ENCODE peak calls at places on chromosomes 3 and 15, in five cellular contexts. P is M059J, M is DMS79, B is GM23338, V is NCI-H345. R is an unnamed sample.

GRCh38 chr3:141408596-141408995 is 40.3 kb downstream of the ZBTB38 start:
- DNase-seq in P (no peak), M (no peak), B (no peak), V (no peak), R (peak)

GRCh38 chr3:53354945-53355498 is 7.7 kb upstream of the DCP1A start:
- DNase-seq in P (peak), M (no peak), B (no peak), V (no peak), R (no peak)

GRCh38 chr3:242986-243706 is 46.6 kb downstream of the CHL1 start:
- DNase-seq in P (peak), M (peak), B (no peak), V (peak), R (peak)

GRCh38 chr3:44045476-44046275 is 196.0 kb upstream of the TOPAZ1 start:
- DNase-seq in P (peak), M (peak), B (no peak), V (peak), R (no peak)

GRCh38 chr15:79939399-79939798 is 31.6 kb downstream of the BCL2A1 start:
- DNase-seq in P (no peak), M (no peak), B (no peak), V (no peak), R (no peak)

GRCh38 chr3:160125188-160125587 is 100.0 kb upstream of the C3orf80 start:
- DNase-seq in P (peak), M (no peak), B (no peak), V (peak), R (no peak)

GRCh38 chr15:67176195-67176971 is 78.1 kb downstream of the AAGAB start:
- DNase-seq in P (no peak), M (peak), B (peak), V (peak), R (no peak)

GRCh38 chr15:82952156-82953081 is at the start of gene HOMER2:
- DNase-seq in P (peak), M (no peak), B (peak), V (peak), R (no peak)

GRCh38 chr3:173618703-173619102 is 221.2 kb downstream of the NLGN1 start:
- DNase-seq in P (no peak), M (no peak), B (no peak), V (no peak), R (no peak)

GRCh38 chr15:33098082-33099058 is 96.1 kb downstream of the FMN1 start:
- DNase-seq in P (peak), M (no peak), B (no peak), V (no peak), R (peak)

GRCh38 chr3:29764059-29764458 is 483.2 kb downstream of the RBMS3 start:
- DNase-seq in P (no peak), M (no peak), B (no peak), V (no peak), R (peak)

GRCh38 chr3:23202921-23203650 is at the start of gene UBE2E2:
- DNase-seq in P (peak), M (no peak), B (peak), V (peak), R (peak)

GRCh38 chr3:14082108-14082657 is 42.5 kb downstream of the CHCHD4 start:
- DNase-seq in P (no peak), M (no peak), B (no peak), V (no peak), R (no peak)

GRCh38 chr3:184645304-184645703 is 66.6 kb downstream of the MAGEF1 start:
- DNase-seq in P (no peak), M (no peak), B (no peak), V (no peak), R (no peak)

GRCh38 chr3:125194061-125194848 is 18.3 kb downstream of the SLC12A8 start:
- DNase-seq in P (peak), M (no peak), B (no peak), V (no peak), R (no peak)

GRCh38 chr3:157311633-157312365 is 124.9 kb upstream of the PTX3 start:
- DNase-seq in P (peak), M (no peak), B (no peak), V (no peak), R (peak)

GRCh38 chr3:61181874-61182273 is 69.4 kb downstream of the FHIT start:
- DNase-seq in P (peak), M (no peak), B (no peak), V (no peak), R (peak)

GRCh38 chr3:101148001-101148400 is 154.8 kb upstream of the ABI3BP start:
- DNase-seq in P (no peak), M (no peak), B (no peak), V (no peak), R (no peak)

GRCh38 chr3:17765819-17766472 is 23.5 kb upstream of the TBC1D5 start:
- DNase-seq in P (no peak), M (no peak), B (no peak), V (no peak), R (no peak)

GRCh38 chr3:187237741-187238140 is 40.5 kb downstream of the RTP1 start:
- DNase-seq in P (no peak), M (no peak), B (no peak), V (no peak), R (no peak)

GRCh38 chr3:43909149-43909548 is 218.4 kb downstream of the ABHD5 start:
- DNase-seq in P (no peak), M (no peak), B (no peak), V (no peak), R (no peak)

GRCh38 chr3:11022115-11022514 is 29.6 kb downstream of the SLC6A1 start:
- DNase-seq in P (no peak), M (no peak), B (no peak), V (no peak), R (no peak)

GRCh38 chr15:48541659-48542334 is 103.7 kb downstream of the FBN1 start:
- DNase-seq in P (peak), M (no peak), B (no peak), V (no peak), R (peak)

GRCh38 chr3:123800352-123800682 is 83.8 kb downstream of the MYLK start:
- DNase-seq in P (no peak), M (no peak), B (no peak), V (no peak), R (no peak)

GRCh38 chr15:84878504-84878903 is 6.0 kb upstream of the SLC28A1 start:
- DNase-seq in P (peak), M (peak), B (peak), V (peak), R (peak)

GRCh38 chr3:192887047-192887446 is 30.6 kb downstream of the MB21D2 start:
- DNase-seq in P (peak), M (no peak), B (no peak), V (no peak), R (peak)

GRCh38 chr3:97821810-97822775 is at the start of gene CRYBG3:
- DNase-seq in P (peak), M (peak), B (peak), V (peak), R (peak)

GRCh38 chr3:129747982-129748381 is 141.5 kb upstream of the PLXND1 start:
- DNase-seq in P (no peak), M (no peak), B (no peak), V (no peak), R (no peak)

GRCh38 chr3:79844176-79844575 is 76.4 kb upstream of the ROBO1 start:
- DNase-seq in P (no peak), M (no peak), B (no peak), V (no peak), R (no peak)

GRCh38 chr3:167866321-167866720 is 130.8 kb downstream of the SERPINI1 start:
- DNase-seq in P (no peak), M (no peak), B (no peak), V (no peak), R (peak)

GRCh38 chr15:64379216-64379960 is 1.9 kb downstream of the PCLAF start:
- DNase-seq in P (peak), M (no peak), B (no peak), V (no peak), R (no peak)

GRCh38 chr3:57896691-57897090 is 111.5 kb upstream of the FLNB start:
- DNase-seq in P (no peak), M (no peak), B (no peak), V (no peak), R (no peak)

R was measured in HCEC 1CT.